ENCODE peak calls at places on chromosomes 11 and 22, in nine cellular contexts. H is stomach, I is sigmoid colon, U is heart left ventricle, T is GM12865, B is upper lobe of left lung, D is A549, N is AG09309, W is uterus. K is an unnamed sample.

GRCh38 chr11:59062602-59063529 is 23.2 kb upstream of the GLYATL1B start:
- DNase-seq in N (no peak), H (no peak), W (no peak), T (no peak), I (no peak), U (no peak), D (no peak), B (no peak), K (no peak)

GRCh38 chr11:6927030-6927617 is 898 bp downstream of the ZNF215 start:
- DNase-seq in I (no peak), T (peak), H (no peak), B (no peak), U (no peak), D (no peak), W (no peak), N (no peak), K (no peak)

GRCh38 chr22:33851985-33852384 is 68.3 kb downstream of the LARGE1 start:
- DNase-seq in U (no peak), T (no peak), B (no peak), I (no peak), D (no peak), W (no peak), N (no peak), H (peak), K (no peak)

GRCh38 chr22:40578171-40578570 is 58.3 kb downstream of the MRTFA start:
- DNase-seq in I (no peak), H (no peak), T (no peak), U (no peak), W (no peak), B (no peak), N (no peak), D (no peak), K (no peak)

GRCh38 chr11:123640677-123641494 is 13.5 kb downstream of the SCN3B start:
- DNase-seq in N (no peak), U (peak), B (peak), W (no peak), D (peak), I (no peak), T (peak), H (peak), K (no peak)

GRCh38 chr11:130449996-130450419 is 1.6 kb downstream of the ADAMTS15 start:
- DNase-seq in D (no peak), N (no peak), H (peak), W (peak), T (no peak), I (peak), U (peak), B (peak), K (no peak)

GRCh38 chr11:3370268-3370870 is 8.6 kb downstream of the ZNF195 start:
- DNase-seq in I (no peak), H (no peak), D (no peak), W (no peak), T (no peak), B (no peak), U (no peak), N (no peak), K (no peak)

GRCh38 chr11:12773591-12773990 is 99.4 kb downstream of the TEAD1 start:
- DNase-seq in B (no peak), H (no peak), I (no peak), W (no peak), D (no peak), T (no peak), U (no peak), N (no peak), K (no peak)

GRCh38 chr11:95257596-95257995 is 26.6 kb upstream of the SESN3 start:
- DNase-seq in B (no peak), H (no peak), U (no peak), T (no peak), I (no peak), N (no peak), W (no peak), D (no peak), K (no peak)

GRCh38 chr11:35216962-35217667 is 78.1 kb downstream of the CD44 start:
- DNase-seq in T (peak), I (no peak), D (no peak), H (no peak), W (no peak), N (no peak), U (no peak), B (no peak), K (no peak)

GRCh38 chr11:116507849-116508695 is 264.7 kb downstream of the BUD13 start:
- DNase-seq in I (no peak), N (no peak), H (no peak), U (no peak), W (no peak), B (no peak), D (no peak), T (no peak), K (no peak)

GRCh38 chr11:58805065-58805464 is 39.4 kb downstream of the GLYATL2 start:
- DNase-seq in I (no peak), W (no peak), H (no peak), T (no peak), U (no peak), N (peak), D (no peak), B (no peak), K (peak)

GRCh38 chr11:112504056-112504455 is 243.4 kb upstream of the PLET1 start:
- DNase-seq in H (no peak), W (no peak), N (no peak), T (no peak), U (no peak), B (no peak), D (no peak), I (no peak), K (no peak)

GRCh38 chr11:63986156-63986931 is at the start of gene OTUB1:
- DNase-seq in U (peak), W (peak), T (peak), N (peak), I (peak), H (peak), D (peak), B (peak), K (peak)

GRCh38 chr22:38075105-38075825 is 8.7 kb downstream of the SLC16A8 start:
- DNase-seq in B (no peak), H (no peak), D (no peak), U (no peak), W (no peak), T (no peak), N (no peak), I (no peak), K (no peak)

GRCh38 chr22:27965547-27965946 is 46.5 kb upstream of the PITPNB start:
- DNase-seq in U (no peak), N (no peak), H (no peak), D (no peak), I (no peak), W (no peak), T (no peak), B (no peak), K (no peak)

GRCh38 chr11:34599406-34599901 is 21.4 kb upstream of the EHF start:
- DNase-seq in H (no peak), B (no peak), D (peak), U (no peak), W (no peak), T (peak), N (peak), I (no peak), K (peak)

GRCh38 chr11:108069947-108070346 is 51.4 kb upstream of the ACAT1 start:
- DNase-seq in T (peak), H (no peak), B (no peak), D (no peak), N (peak), U (no peak), I (no peak), W (no peak), K (peak)

GRCh38 chr11:34052608-34053160 is 1.2 kb downstream of the CAPRIN1 start:
- DNase-seq in B (peak), W (peak), U (peak), N (no peak), H (peak), I (peak), D (no peak), T (peak), K (no peak)

GRCh38 chr11:61776561-61777075 is 15.8 kb downstream of the TMEM258 start:
- DNase-seq in N (no peak), T (peak), I (no peak), H (peak), D (peak), B (peak), U (no peak), W (no peak), K (no peak)

GRCh38 chr11:93967258-93967657 is 53.9 kb upstream of the HEPHL1 start:
- DNase-seq in W (no peak), H (no peak), U (no peak), B (no peak), D (no peak), I (no peak), N (no peak), T (no peak), K (no peak)

GRCh38 chr22:17239156-17239701 is 20.0 kb upstream of the ADA2 start:
- DNase-seq in I (no peak), T (no peak), H (no peak), N (no peak), U (no peak), B (no peak), W (no peak), D (no peak), K (no peak)

DNA sequence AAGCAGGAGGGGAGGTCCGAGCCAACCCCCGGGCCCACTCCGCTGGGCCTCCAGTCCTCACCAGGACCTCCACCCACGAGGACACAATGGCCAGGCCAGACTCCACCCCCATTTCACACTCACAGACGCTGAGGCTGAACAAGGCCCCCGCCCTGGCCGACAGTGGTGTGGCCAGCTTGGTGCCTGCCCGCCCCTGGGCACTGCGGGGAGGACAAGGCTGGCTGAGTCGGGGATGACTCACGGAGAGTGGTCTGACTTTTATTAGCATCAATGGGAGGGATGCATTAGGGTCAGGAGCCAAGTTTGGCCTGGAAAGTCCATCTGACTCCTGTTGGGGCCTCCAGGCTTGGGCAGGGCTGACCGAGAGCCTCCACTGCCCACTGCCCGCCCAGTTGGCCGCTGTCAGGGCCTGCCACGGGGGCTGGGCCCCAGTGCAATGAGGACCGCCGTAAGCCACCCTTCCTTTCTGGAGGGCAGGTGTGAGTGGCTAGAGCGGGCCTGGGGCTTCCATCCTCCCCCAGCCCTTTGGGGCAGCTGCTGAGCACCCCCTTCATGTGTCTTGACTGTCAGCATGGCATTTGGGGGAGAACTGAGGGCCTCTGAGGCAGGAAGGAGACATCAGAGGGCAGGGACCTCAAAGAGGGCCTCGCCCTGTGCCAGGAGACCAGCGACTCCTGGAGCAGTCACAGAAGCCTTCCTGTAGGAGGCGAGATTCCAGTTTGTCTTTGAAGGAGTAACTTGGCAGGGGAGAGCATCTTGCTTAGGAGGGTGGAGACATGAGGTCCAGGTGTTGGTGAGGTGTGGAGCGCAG is 10.6 kb downstream of the TSPAN32 start:
- DNase-seq in D (no peak), T (no peak), B (no peak), U (peak), H (no peak), N (peak), I (peak), W (peak), K (no peak)
- TF ChIP-seq CTCF in D (no peak), T (no peak), B (no peak), U (no peak), H (no peak), N (no peak), I (no peak), W (no peak), K (no peak)

GRCh38 chr11:1147792-1148191 is 10.0 kb upstream of the MUC5AC start:
- DNase-seq in T (no peak), W (no peak), H (no peak), N (no peak), I (no peak), U (no peak), D (no peak), B (no peak), K (no peak)
- H3K4me3 ChIP-seq in T (no peak), W (no peak), H (no peak), N (no peak), I (no peak), U (no peak), D (no peak), B (no peak), K (no peak)

GRCh38 chr11:42232655-42233054 is 773.2 kb upstream of the LRRC4C start:
- DNase-seq in D (no peak), U (no peak), B (no peak), I (no peak), N (no peak), W (no peak), T (no peak), H (no peak), K (no peak)

GRCh38 chr11:42239102-42239501 is 779.6 kb upstream of the LRRC4C start:
- DNase-seq in I (peak), T (no peak), N (peak), H (no peak), U (no peak), B (no peak), W (no peak), D (no peak), K (peak)

GRCh38 chr11:42237701-42238235 is 778.3 kb upstream of the LRRC4C start:
- DNase-seq in D (no peak), B (no peak), U (no peak), H (no peak), T (no peak), W (no peak), N (no peak), I (no peak), K (peak)

GRCh38 chr11:42234381-42235035 is 775.1 kb upstream of the LRRC4C start:
- DNase-seq in N (no peak), T (no peak), I (no peak), B (no peak), U (no peak), H (no peak), D (no peak), W (no peak), K (peak)
- TF ChIP-seq CTCF in N (no peak), T (no peak), I (no peak), B (no peak), U (no peak), H (no peak), D (no peak), W (no peak), K (no peak)

DNA sequence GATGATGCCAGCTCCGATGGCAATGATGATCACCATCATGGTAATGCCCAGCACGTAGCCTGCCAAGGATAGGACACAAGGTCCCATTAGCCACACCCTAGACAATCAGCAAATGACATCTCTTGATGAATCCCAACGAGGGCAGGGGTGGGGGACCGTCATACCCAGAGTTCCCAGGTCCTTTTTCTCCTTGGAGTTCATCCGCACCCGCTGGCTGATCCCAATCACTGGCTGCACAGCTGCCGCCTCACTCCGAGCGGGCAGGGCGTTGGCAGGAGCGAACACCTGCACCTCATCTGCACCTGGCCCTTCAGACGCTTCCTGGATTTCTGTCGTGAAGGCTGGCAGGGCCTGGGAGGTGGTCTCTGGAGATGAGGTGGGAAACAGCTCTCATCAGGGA is 3.0 kb downstream of the PIK3IP1 start:
- DNase-seq in N (no peak), W (no peak), B (no peak), T (no peak), H (peak), D (no peak), I (peak), U (no peak), K (no peak)
- H3K4me3 ChIP-seq in N (no peak), W (peak), B (peak), T (peak), H (peak), D (no peak), I (peak), U (peak), K (no peak)

GRCh38 chr22:20571078-20571503 is 63.7 kb downstream of the MED15 start:
- DNase-seq in N (no peak), D (no peak), I (no peak), H (no peak), W (no peak), B (no peak), T (no peak), U (no peak), K (no peak)

GRCh38 chr22:20573176-20573829 is 65.9 kb downstream of the MED15 start:
- DNase-seq in W (no peak), N (no peak), D (no peak), I (no peak), B (no peak), U (no peak), T (no peak), H (no peak), K (no peak)

GRCh38 chr22:20572132-20572802 is 64.9 kb downstream of the MED15 start:
- DNase-seq in B (no peak), I (no peak), W (no peak), U (no peak), D (no peak), N (no peak), H (no peak), T (no peak), K (no peak)

GRCh38 chr22:20569059-20570058 is 61.9 kb downstream of the MED15 start:
- DNase-seq in D (peak), N (peak), I (peak), U (peak), B (peak), W (peak), H (peak), T (peak), K (peak)

DNA sequence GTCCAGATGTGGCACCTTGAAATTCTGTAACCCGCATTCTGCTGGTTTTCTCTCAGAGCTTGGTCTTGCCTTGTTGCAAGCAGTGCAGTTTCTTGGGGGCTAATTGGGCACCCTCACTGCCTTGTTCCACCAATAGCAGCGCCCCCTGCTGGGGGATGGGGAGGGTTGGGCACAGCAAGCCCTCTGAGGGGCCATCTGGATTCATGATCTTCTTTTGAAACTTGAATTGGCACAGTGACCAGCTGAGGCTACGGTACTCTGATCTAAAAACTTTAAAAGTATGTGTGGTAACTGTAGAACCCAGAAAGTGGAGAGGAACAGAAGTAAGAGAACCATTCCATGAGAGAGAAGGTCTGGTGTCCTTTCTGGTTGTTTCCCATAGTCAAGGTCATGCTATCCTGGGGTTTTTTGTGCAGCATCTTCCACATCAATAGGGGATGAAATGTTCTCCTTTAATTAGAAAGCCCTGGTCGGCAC is 64.2 kb downstream of the MED15 start:
- DNase-seq in I (no peak), N (no peak), U (no peak), T (peak), D (peak), H (peak), W (peak), B (no peak), K (no peak)
- TF ChIP-seq CTCF in I (no peak), N (peak), U (peak), T (peak), D (peak), H (peak), W (peak), B (peak), K (peak)

GRCh38 chr22:23268877-23269276 is 88.6 kb downstream of the BCR start:
- DNase-seq in T (peak), W (no peak), B (no peak), U (no peak), N (no peak), H (no peak), I (no peak), D (no peak), K (no peak)
- H3K4me3 ChIP-seq in T (no peak), W (no peak), B (no peak), U (no peak), N (no peak), H (no peak), I (no peak), D (no peak), K (no peak)

DNA sequence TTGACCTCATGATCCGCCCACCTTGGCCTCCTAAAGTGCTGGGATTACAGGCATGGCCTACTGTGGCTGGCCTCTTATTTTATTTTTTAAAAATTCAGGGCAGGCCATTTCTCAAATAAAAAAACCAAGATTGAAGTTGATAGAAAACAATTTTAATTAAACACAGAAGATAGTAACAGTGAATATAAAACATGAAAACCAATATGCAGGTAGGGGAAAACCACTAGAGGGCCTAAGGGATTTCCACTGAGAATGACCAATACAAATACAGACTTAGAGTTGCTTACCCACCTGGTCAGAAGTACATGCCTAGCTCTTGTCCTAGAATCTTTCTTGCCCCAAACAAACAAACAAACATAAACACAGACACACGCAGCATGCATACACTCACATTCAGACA is 1.7 kb upstream of the RTCB start:
- DNase-seq in T (peak), U (no peak), I (no peak), N (no peak), D (peak), H (no peak), W (no peak), B (no peak), K (no peak)
- TF ChIP-seq CTCF in T (peak), U (no peak), I (no peak), N (peak), D (peak), H (no peak), W (no peak), B (no peak), K (peak)

GRCh38 chr11:73525611-73526010 is 72.3 kb downstream of the FAM168A start:
- DNase-seq in B (no peak), W (no peak), T (no peak), N (no peak), I (no peak), H (no peak), D (no peak), U (no peak), K (no peak)

GRCh38 chr11:73528013-73528412 is 69.9 kb downstream of the FAM168A start:
- DNase-seq in B (no peak), H (no peak), W (no peak), T (no peak), U (no peak), D (no peak), I (no peak), N (no peak), K (no peak)

GRCh38 chr11:73530109-73530508 is 67.8 kb downstream of the FAM168A start:
- DNase-seq in T (no peak), I (no peak), N (no peak), W (no peak), H (no peak), U (no peak), D (no peak), B (no peak), K (no peak)

GRCh38 chr11:73528877-73529530 is 68.9 kb downstream of the FAM168A start:
- DNase-seq in H (no peak), N (no peak), T (no peak), U (no peak), W (no peak), B (no peak), D (no peak), I (no peak), K (no peak)

GRCh38 chr11:73528420-73528819 is 69.5 kb downstream of the FAM168A start:
- DNase-seq in T (no peak), W (no peak), U (no peak), I (no peak), H (no peak), N (no peak), B (no peak), D (no peak), K (no peak)
- H3K4me3 ChIP-seq in T (no peak), W (no peak), U (peak), I (peak), H (peak), N (no peak), B (peak), D (no peak), K (no peak)